ENCODE peak calls at places on chromosome 10, in four cellular contexts. One of them, this sample, is unnamed.

GRCh38 chr10:126147866-126148578 is 240.3 kb downstream of the ADAM12 start:
- ATAC-seq in activated naive CD8-positive, alpha-beta T cell treated with anti-CD3 and anti-CD28 coated beads, Interleukin-2, amount 50 U/mL, for 24 hours: no peak
- ATAC-seq in mucosa of descending colon: no peak
- ATAC-seq in left lung: peak
- ATAC-seq in this sample: no peak

GRCh38 chr10:112369495-112370423 is 4.2 kb upstream of the ACSL5 start:
- ATAC-seq in activated naive CD8-positive, alpha-beta T cell treated with anti-CD3 and anti-CD28 coated beads, Interleukin-2, amount 50 U/mL, for 24 hours: no peak
- ATAC-seq in mucosa of descending colon: peak
- ATAC-seq in left lung: peak
- ATAC-seq in this sample: peak

GRCh38 chr10:69901623-69902505 is 100.2 kb downstream of the COL13A1 start:
- ATAC-seq in activated naive CD8-positive, alpha-beta T cell treated with anti-CD3 and anti-CD28 coated beads, Interleukin-2, amount 50 U/mL, for 24 hours: peak
- ATAC-seq in mucosa of descending colon: peak
- ATAC-seq in left lung: peak
- ATAC-seq in this sample: no peak

GRCh38 chr10:44184633-44185314 is 200.1 kb downstream of the CXCL12 start:
- ATAC-seq in activated naive CD8-positive, alpha-beta T cell treated with anti-CD3 and anti-CD28 coated beads, Interleukin-2, amount 50 U/mL, for 24 hours: no peak
- ATAC-seq in mucosa of descending colon: no peak
- ATAC-seq in left lung: no peak
- ATAC-seq in this sample: no peak

GRCh38 chr10:2748287-2748686 is 319.1 kb upstream of the PFKP start:
- ATAC-seq in activated naive CD8-positive, alpha-beta T cell treated with anti-CD3 and anti-CD28 coated beads, Interleukin-2, amount 50 U/mL, for 24 hours: no peak
- ATAC-seq in mucosa of descending colon: no peak
- ATAC-seq in left lung: no peak
- ATAC-seq in this sample: no peak

GRCh38 chr10:29256531-29256930 is 32.3 kb upstream of the LYZL1 start:
- ATAC-seq in activated naive CD8-positive, alpha-beta T cell treated with anti-CD3 and anti-CD28 coated beads, Interleukin-2, amount 50 U/mL, for 24 hours: no peak
- ATAC-seq in mucosa of descending colon: no peak
- ATAC-seq in left lung: no peak
- ATAC-seq in this sample: no peak

GRCh38 chr10:69826094-69826493 is 24.4 kb downstream of the COL13A1 start:
- ATAC-seq in activated naive CD8-positive, alpha-beta T cell treated with anti-CD3 and anti-CD28 coated beads, Interleukin-2, amount 50 U/mL, for 24 hours: no peak
- ATAC-seq in mucosa of descending colon: peak
- ATAC-seq in left lung: no peak
- ATAC-seq in this sample: no peak

GRCh38 chr10:73983096-73984047 is 14.5 kb upstream of the VCL start:
- ATAC-seq in activated naive CD8-positive, alpha-beta T cell treated with anti-CD3 and anti-CD28 coated beads, Interleukin-2, amount 50 U/mL, for 24 hours: no peak
- ATAC-seq in mucosa of descending colon: peak
- ATAC-seq in left lung: peak
- ATAC-seq in this sample: peak

GRCh38 chr10:122419890-122420623 is 34.4 kb upstream of the ARMS2 start:
- ATAC-seq in activated naive CD8-positive, alpha-beta T cell treated with anti-CD3 and anti-CD28 coated beads, Interleukin-2, amount 50 U/mL, for 24 hours: no peak
- ATAC-seq in mucosa of descending colon: no peak
- ATAC-seq in left lung: no peak
- ATAC-seq in this sample: no peak

GRCh38 chr10:107880185-107880584 is 715.7 kb upstream of the SORCS1 start:
- ATAC-seq in activated naive CD8-positive, alpha-beta T cell treated with anti-CD3 and anti-CD28 coated beads, Interleukin-2, amount 50 U/mL, for 24 hours: no peak
- ATAC-seq in mucosa of descending colon: no peak
- ATAC-seq in left lung: no peak
- ATAC-seq in this sample: no peak

GRCh38 chr10:103709341-103709920 is 145.9 kb downstream of the SH3PXD2A start:
- ATAC-seq in activated naive CD8-positive, alpha-beta T cell treated with anti-CD3 and anti-CD28 coated beads, Interleukin-2, amount 50 U/mL, for 24 hours: no peak
- ATAC-seq in mucosa of descending colon: no peak
- ATAC-seq in left lung: no peak
- ATAC-seq in this sample: no peak

This sample was measured in stimulated activated memory B cell treated with anti-CD40 and anti-IgM and Interleukin-4, amounts not matched to agents 10 μg/mL and 1 μg/mL and 100 μg/mL, for 72 hours.